ENCODE peak calls at places on chromosomes 12 and 14, in seven cellular contexts. F, Z, A, X, L, Y and T are unnamed samples. For H3K4me1, the result is how much of the 10 kb centered on the place peaks cover.

GRCh38 chr14:103292426-103293374 is 41.3 kb upstream of the EIF5 start:
- DNase-seq in Z (peak), F (peak), L (peak), Y (peak), A (peak), X (peak), T (peak)

GRCh38 chr12:79020106-79020505 is 155.5 kb downstream of the SYT1 start:
- DNase-seq in L (no peak), X (no peak), Y (no peak), A (no peak), F (no peak), Z (no peak), T (no peak)

GRCh38 chr12:115504241-115504941 is 773.1 kb downstream of the MED13L start:
- DNase-seq in L (no peak), F (no peak), A (peak), Y (no peak), Z (no peak), X (no peak), T (no peak)

GRCh38 chr12:105672576-105672975 is 342.1 kb downstream of the C12orf75 start:
- DNase-seq in F (peak), Z (peak), X (peak), L (no peak), Y (no peak), A (peak), T (peak)

GRCh38 chr14:89146291-89146690 is 270.7 kb downstream of the FOXN3 start:
- DNase-seq in X (no peak), Z (no peak), Y (no peak), L (no peak), A (no peak), F (no peak), T (no peak)

GRCh38 chr14:105179191-105179590 is 1.9 kb downstream of the NUDT14 start:
- DNase-seq in X (no peak), Y (no peak), Z (no peak), L (no peak), F (no peak), A (no peak), T (peak)

GRCh38 chr12:29752121-29752520 is 31.6 kb downstream of the TMTC1 start:
- DNase-seq in Z (no peak), L (no peak), F (no peak), Y (no peak), A (no peak), X (no peak), T (no peak)

GRCh38 chr12:57444744-57445143 is 10.2 kb downstream of the INHBC start:
- DNase-seq in X (no peak), A (no peak), Z (no peak), L (no peak), Y (no peak), F (no peak), T (no peak)

GRCh38 chr12:62248873-62249272 is 11.3 kb upstream of the USP15 start:
- DNase-seq in X (no peak), F (no peak), A (no peak), Z (no peak), L (no peak), Y (no peak), T (no peak)

GRCh38 chr14:71591929-71592328 is 340.3 kb upstream of the RGS6 start:
- DNase-seq in F (no peak), Y (peak), A (no peak), L (no peak), X (no peak), Z (no peak), T (no peak)

GRCh38 chr14:70748422-70748821 is 60.9 kb downstream of the MAP3K9 start:
- DNase-seq in X (no peak), A (no peak), F (no peak), Y (no peak), Z (no peak), L (no peak), T (no peak)

GRCh38 chr12:97594236-97594635 is 131.6 kb downstream of the RMST start:
- DNase-seq in A (no peak), F (no peak), Z (no peak), L (no peak), X (no peak), Y (no peak), T (no peak)

GRCh38 chr14:77039285-77040058 is 11.0 kb upstream of the IRF2BPL start:
- DNase-seq in Y (no peak), L (no peak), X (no peak), F (no peak), A (no peak), Z (no peak), T (no peak)

GRCh38 chr14:98185036-98185435 is 1087.0 kb downstream of the BCL11B start:
- DNase-seq in L (no peak), A (no peak), F (no peak), Y (no peak), Z (no peak), X (no peak), T (no peak)

GRCh38 chr12:65280306-65280705 is 1.8 kb downstream of the MSRB3 start:
- DNase-seq in L (no peak), Y (no peak), F (no peak), Z (no peak), X (no peak), A (no peak), T (no peak)

GRCh38 chr12:75781532-75782046 is 250.0 kb downstream of the PHLDA1 start:
- DNase-seq in Y (peak), A (no peak), L (peak), X (no peak), Z (no peak), F (no peak), T (no peak)

GRCh38 chr14:64761441-64762043 is 57.3 kb downstream of the PLEKHG3 start:
- DNase-seq in L (peak), A (peak), Z (peak), X (no peak), Y (no peak), F (no peak), T (no peak)

GRCh38 chr12:108567974-108568652 is 5.7 kb downstream of the ISCU start:
- DNase-seq in F (no peak), A (no peak), Y (no peak), Z (no peak), X (no peak), L (no peak), T (no peak)

GRCh38 chr12:102427542-102427923 is 52.8 kb downstream of the IGF1 start:
- DNase-seq in Z (peak), Y (no peak), L (no peak), F (no peak), A (peak), X (no peak), T (no peak)

GRCh38 chr12:123431951-123432886 is 4.3 kb downstream of the RILPL2 start:
- DNase-seq in F (no peak), A (no peak), L (no peak), Z (no peak), X (no peak), Y (no peak), T (no peak)
- TF ChIP-seq POLR2A in F (no peak), A (no peak), L (no peak), Z (no peak), X (no peak), Y (no peak), T (no peak)

DNA sequence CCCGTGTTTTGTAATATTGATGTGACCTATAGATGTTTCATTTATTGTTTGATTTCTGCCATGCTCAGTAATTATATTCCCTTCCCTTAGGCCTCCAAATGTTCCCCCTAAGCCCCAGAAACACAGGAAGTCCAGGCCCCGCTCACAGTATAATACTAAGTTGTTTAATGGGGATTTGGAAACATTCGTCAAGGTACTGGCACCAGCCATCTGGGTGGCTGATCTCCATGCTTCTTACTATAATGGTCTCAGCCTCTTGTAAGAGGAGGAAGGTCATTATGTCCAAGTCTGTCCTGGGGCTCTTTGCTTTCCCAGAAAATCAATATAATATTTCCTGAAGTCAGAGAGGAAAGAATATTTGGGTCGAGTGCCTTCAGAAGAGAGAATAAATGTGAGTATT is 130.9 kb downstream of the KICS2 start:
- DNase-seq in Z (no peak), L (no peak), X (no peak), A (no peak), F (no peak), Y (no peak), T (no peak)
- H3K4me1 ChIP-seq in Z (under half), L (under half), X (under half), A (under half), F (under half), Y (under half), T (under half)

GRCh38 chr12:121038861-121039654 is at the start of gene OASL:
- DNase-seq in F (peak), X (no peak), Y (no peak), L (peak), Z (no peak), A (peak), T (peak)
- TF ChIP-seq POLR2A in F (peak), X (no peak), Y (peak), L (no peak), Z (no peak), A (no peak), T (peak)

DNA sequence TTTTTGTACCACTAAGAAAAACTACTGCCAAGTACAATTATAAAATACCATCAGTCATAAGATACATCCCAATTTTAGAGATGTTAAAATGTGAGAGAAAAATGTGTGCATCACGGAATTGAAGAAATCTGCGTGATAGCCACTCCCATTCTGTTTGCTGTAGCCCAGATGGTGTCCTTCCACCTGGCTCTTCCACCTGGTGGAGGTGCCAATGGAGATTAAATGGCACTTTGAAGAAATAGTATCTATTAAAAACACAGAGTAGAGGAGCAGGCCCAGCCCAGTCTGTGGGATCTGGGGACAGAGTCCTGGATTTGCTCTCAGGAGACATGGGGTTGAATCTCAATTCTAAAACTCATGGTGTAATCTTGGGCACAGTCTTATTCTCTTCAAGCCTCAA is 35.5 kb downstream of the TSPAN11 start:
- DNase-seq in Z (no peak), L (no peak), F (no peak), X (no peak), Y (no peak), A (no peak), T (no peak)
- H3K4me1 ChIP-seq in Z (under half), L (under half), F (under half), X (under half), Y (under half), A (under half), T (under half)

GRCh38 chr12:52191841-52192791 is at the start of gene KRT80:
- DNase-seq in Y (peak), A (peak), Z (peak), L (peak), F (peak), X (peak), T (peak)
- TF ChIP-seq POLR2A in Y (no peak), A (no peak), Z (no peak), L (peak), F (no peak), X (no peak), T (peak)

GRCh38 chr12:53589915-53590314 is 36.3 kb downstream of the ATF7 start:
- DNase-seq in F (no peak), A (no peak), Z (no peak), X (no peak), Y (no peak), L (no peak), T (no peak)

GRCh38 chr12:53588155-53588554 is 38.0 kb downstream of the ATF7 start:
- DNase-seq in X (no peak), A (no peak), F (no peak), Z (no peak), Y (no peak), L (no peak), T (no peak)

GRCh38 chr12:53590661-53591060 is 35.5 kb downstream of the ATF7 start:
- DNase-seq in L (no peak), Y (no peak), A (no peak), Z (no peak), X (no peak), F (no peak), T (no peak)

GRCh38 chr12:53591301-53592206 is 34.6 kb downstream of the ATF7 start:
- DNase-seq in L (no peak), Y (no peak), X (no peak), Z (no peak), F (no peak), A (no peak), T (no peak)

DNA sequence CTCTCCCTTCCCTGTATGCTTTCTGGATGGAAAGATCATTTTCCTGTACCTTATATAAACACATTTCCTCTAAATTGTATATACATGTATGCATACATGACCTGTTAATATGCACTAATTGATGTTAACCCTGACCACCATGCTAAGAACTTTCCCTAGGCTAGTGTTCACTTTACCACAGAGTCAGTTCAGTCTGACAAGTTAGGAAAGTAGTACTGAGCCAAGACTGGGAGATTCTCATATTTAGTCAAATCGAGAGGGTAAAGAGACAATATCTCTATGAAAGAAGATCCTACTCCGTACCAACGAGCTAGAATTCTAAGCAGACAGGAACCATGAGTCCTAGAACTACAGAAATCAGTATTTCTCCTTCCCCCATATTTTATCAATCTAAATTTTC is 36.8 kb downstream of the ATF7 start:
- DNase-seq in A (no peak), F (no peak), Y (no peak), L (no peak), X (no peak), Z (no peak), T (no peak)
- H3K4me1 ChIP-seq in A (under half), F (under half), Y (under half), L (under half), X (under half), Z (under half), T (under half)

DNA sequence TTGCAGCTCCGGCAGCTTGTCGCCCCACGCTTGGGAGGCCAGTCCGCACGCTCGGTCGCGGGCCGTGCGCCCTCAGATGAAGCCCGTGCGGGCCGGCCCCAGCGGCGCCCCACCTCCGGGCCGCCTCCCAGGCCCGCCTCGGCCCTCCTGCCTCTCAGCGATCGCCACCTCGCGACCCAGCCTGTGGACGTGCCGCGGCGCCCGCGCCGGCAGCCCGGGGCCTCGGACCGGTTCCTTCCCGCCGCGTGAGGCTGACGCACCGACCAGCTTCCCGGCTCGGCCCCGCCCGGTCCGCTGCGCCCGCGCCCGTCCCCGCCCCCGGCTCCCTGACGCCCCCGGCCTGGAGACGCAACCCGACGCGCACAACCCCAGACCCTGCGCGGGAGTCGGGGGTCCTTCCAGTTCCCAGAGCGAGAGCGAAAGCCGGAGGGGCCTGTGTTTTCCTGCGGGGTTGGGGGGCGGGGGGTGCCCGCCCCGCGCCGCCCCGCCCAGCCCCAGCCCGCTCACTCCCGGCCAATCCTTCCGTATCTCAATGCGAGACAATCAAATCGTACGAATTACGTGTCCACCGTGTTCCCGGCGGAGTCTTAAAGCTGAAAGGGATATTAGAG is at the start of gene ERO1A:
- DNase-seq in X (peak), Z (peak), Y (no peak), A (peak), F (peak), L (peak), T (peak)
- TF ChIP-seq POLR2A in X (no peak), Z (peak), Y (peak), A (no peak), F (peak), L (peak), T (no peak)

DNA sequence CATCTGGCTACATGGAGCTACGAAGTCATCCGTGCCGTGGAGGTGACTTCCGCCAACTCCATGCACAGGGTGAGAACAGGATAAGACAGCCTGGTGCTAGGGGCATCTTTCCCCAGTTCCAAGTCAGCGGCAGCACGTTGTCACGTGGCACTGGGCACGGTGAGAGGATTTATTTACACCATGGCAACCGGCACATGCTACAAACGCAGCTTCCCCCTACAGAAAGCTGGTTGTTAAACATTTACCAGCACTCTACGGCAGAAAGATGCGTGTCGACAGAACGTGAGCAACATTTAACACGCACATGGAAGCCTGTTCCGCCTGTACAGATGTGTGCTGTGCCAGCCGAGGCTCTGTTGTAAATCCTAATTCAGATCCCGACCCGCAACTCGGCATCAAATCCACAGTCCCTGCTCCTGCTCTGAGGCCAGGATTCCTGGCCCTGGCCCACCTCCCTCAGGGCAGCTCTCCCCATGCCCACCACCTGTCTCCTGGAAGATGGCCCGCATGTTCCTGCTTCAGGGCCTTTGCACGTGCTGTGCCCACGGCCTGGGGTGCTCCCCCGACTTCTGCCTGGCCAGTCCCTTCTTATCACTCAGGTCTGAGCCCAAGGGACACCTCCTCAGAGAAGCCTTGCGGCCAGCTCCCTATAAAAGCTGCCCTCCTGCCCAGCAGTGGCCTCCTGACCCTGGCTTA is 114.1 kb downstream of the RFLNA start:
- DNase-seq in A (no peak), L (no peak), F (no peak), Z (no peak), X (no peak), Y (no peak), T (no peak)
- H3K4me1 ChIP-seq in A (half or more), L (under half), F (under half), Z (under half), X (half or more), Y (under half), T (under half)

GRCh38 chr12:100201604-100202423 is 1.2 kb downstream of the ACTR6 start:
- DNase-seq in F (no peak), L (no peak), Z (no peak), X (no peak), Y (no peak), A (no peak), T (no peak)

GRCh38 chr12:100199023-100199346 is 1.6 kb upstream of the ACTR6 start:
- DNase-seq in F (no peak), X (no peak), L (no peak), A (no peak), Z (no peak), Y (no peak), T (no peak)

GRCh38 chr12:100197486-100197885 is 3.1 kb upstream of the ACTR6 start:
- DNase-seq in L (no peak), Z (no peak), X (no peak), Y (no peak), A (no peak), F (no peak), T (no peak)

GRCh38 chr12:100200450-100201181 is at the start of gene ACTR6:
- DNase-seq in F (peak), A (peak), Y (peak), X (peak), L (peak), Z (peak), T (peak)

DNA sequence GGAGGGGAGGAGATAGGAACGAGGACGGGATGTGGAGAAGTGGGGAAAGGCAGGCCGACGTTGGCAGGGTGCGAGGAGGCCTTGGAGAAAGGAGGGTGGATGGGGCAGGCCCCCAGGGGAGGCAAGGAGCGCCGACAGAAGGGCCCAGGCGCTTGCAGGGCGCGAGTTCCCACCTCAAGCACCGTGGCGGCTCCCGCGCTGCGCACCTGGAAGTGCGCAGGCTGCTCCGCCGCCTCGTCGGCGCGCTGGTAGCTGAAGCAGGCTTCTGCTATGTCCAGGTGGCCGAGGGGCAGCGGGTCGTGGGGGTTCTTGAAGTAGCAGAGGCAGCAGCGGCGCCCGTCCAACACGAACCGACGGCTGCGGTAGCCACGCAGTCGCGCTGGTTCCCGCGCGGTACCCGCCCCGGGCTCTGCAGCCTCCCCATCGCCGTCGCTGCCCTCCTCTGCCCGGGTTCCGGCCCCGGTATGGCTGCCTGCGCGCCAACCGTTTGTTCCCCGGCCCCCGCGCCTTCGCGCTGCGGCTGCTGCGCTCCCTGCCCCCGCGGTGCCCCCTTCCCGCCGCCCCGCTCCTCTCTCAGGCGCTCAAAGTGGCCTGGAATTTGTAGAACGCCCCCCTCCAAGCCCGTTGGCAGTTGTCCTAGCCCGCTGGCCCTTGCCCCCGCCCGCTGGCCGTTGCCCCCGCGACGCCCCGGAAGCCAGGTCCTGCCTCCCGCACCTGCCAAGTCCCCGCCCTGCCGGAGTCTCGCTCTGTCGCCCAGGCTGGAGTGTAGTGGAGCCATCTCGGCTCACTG is 1.1 kb upstream of the ACTR6 start:
- DNase-seq in L (peak), X (peak), Z (peak), Y (peak), F (peak), A (peak), T (peak)
- TF ChIP-seq POLR2A in L (no peak), X (no peak), Z (no peak), Y (no peak), F (peak), A (no peak), T (no peak)

GRCh38 chr12:9674226-9674590 is 4.7 kb downstream of the CLEC2D start:
- DNase-seq in A (no peak), F (peak), Z (no peak), X (no peak), L (no peak), Y (no peak), T (no peak)
- H3K4me1 ChIP-seq in A (under half), F (under half), Z (under half), X (under half), L (under half), Y (under half), T (under half)